ENCODE peak calls at places on chromosomes 2 and 18, in five cellular contexts. L is GDM1, M is T-helper 17 cell, N is H9, A is dermis microvascular lymphatic vessel endothelial cell. S is an unnamed sample.

GRCh38 chr2:156445311-156446218 is 9.4 kb downstream of the GPD2 start:
- DNase-seq in A (peak; percentile 71), N (no peak), M (no peak), L (no peak), S (no peak)

GRCh38 chr18:59681521-59682004 is 15.7 kb downstream of the CCBE1 start:
- DNase-seq in A (no peak), M (no peak), L (no peak), N (no peak), S (no peak)

GRCh38 chr18:37516361-37516853 is 49.2 kb downstream of the CELF4 start:
- DNase-seq in A (no peak), L (no peak), N (no peak), M (no peak), S (no peak)

GRCh38 chr2:200239216-200239615 is 67.3 kb upstream of the SPATS2L start:
- DNase-seq in M (no peak), A (no peak), L (no peak), N (no peak), S (no peak)

GRCh38 chr2:213848631-213849030 is 562.2 kb upstream of the VWC2L start:
- DNase-seq in N (no peak), M (no peak), L (no peak), A (no peak), S (no peak)

GRCh38 chr2:150376627-150377335 is 110.7 kb downstream of the RND3 start:
- DNase-seq in N (no peak), A (no peak), M (no peak), L (no peak), S (no peak)

GRCh38 chr2:36507408-36507812 is 90.6 kb downstream of the FEZ2 start:
- DNase-seq in N (peak; percentile 75), A (peak; percentile 65), L (peak; percentile 13), M (no peak), S (no peak)

GRCh38 chr18:80169607-80170006 is 60.5 kb downstream of the ADNP2 start:
- DNase-seq in N (no peak), L (no peak), A (no peak), M (no peak), S (no peak)

GRCh38 chr2:50851891-50852290 is 180.0 kb downstream of the NRXN1 start:
- DNase-seq in A (no peak), L (no peak), M (no peak), N (no peak), S (no peak)

GRCh38 chr2:109721626-109722025 is 72.5 kb upstream of the RGPD5 start:
- DNase-seq in A (no peak), L (no peak), N (no peak), M (no peak), S (no peak)

GRCh38 chr2:8642332-8643078 is 39.4 kb upstream of the ID2 start:
- DNase-seq in N (no peak), L (no peak), M (no peak), A (no peak), S (no peak)

GRCh38 chr2:238060096-238060541 is 682 bp upstream of the SCLY start:
- DNase-seq in A (no peak), N (no peak), M (no peak), L (no peak), S (no peak)